ENCODE peak calls at places on chromosomes 13 and 19, in eight cellular contexts. G is NCI-H2029, C is ACHN, L is KG1, W is frontal cortex, A is nephron progenitor cell, F is Ammon's horn, M is GM18507. H is an unnamed sample.

GRCh38 chr13:107866007-107866665 is 349.2 kb downstream of the LIG4 start:
- DNase-seq in L (no peak), M (no peak), G (no peak), A (peak), C (peak), F (peak), W (peak), H (no peak)

GRCh38 chr13:62113145-62113544 is 697.5 kb upstream of the PCDH20 start:
- DNase-seq in A (no peak), L (no peak), G (no peak), M (no peak), F (no peak), C (no peak), W (no peak), H (no peak)

GRCh38 chr19:18725755-18726416 is 42.4 kb downstream of the CRTC1 start:
- DNase-seq in W (no peak), L (no peak), G (peak), M (no peak), A (no peak), C (no peak), F (no peak), H (no peak)

GRCh38 chr19:45632468-45633196 is 6.6 kb downstream of the EML2 start:
- DNase-seq in L (no peak), G (peak), W (peak), A (peak), M (no peak), C (peak), F (peak), H (peak)

GRCh38 chr19:48247212-48247611 is 8.5 kb downstream of the CARD8 start:
- DNase-seq in W (no peak), F (no peak), A (no peak), C (no peak), G (no peak), L (no peak), M (no peak), H (no peak)

GRCh38 chr19:2047449-2048103 is 3.5 kb downstream of the MKNK2 start:
- DNase-seq in F (no peak), A (no peak), M (no peak), C (peak), L (no peak), W (no peak), G (no peak), H (no peak)

GRCh38 chr13:109146912-109147624 is 517.7 kb downstream of the MYO16 start:
- DNase-seq in G (no peak), C (no peak), L (no peak), W (no peak), A (no peak), F (no peak), M (no peak), H (peak)

GRCh38 chr13:64928704-64929499 is 2301.2 kb downstream of the PCDH9 start:
- DNase-seq in W (no peak), C (peak), G (no peak), F (no peak), A (no peak), M (no peak), L (no peak), H (peak)

GRCh38 chr19:50162988-50163387 is at the start of gene IZUMO2:
- DNase-seq in M (no peak), A (no peak), F (no peak), W (no peak), L (no peak), G (no peak), C (no peak), H (no peak)

GRCh38 chr13:109246001-109246400 is 540.4 kb downstream of the IRS2 start:
- DNase-seq in F (no peak), C (no peak), W (no peak), A (no peak), G (no peak), L (no peak), M (no peak), H (no peak)

GRCh38 chr13:71290963-71291937 is 575.8 kb downstream of the DACH1 start:
- DNase-seq in F (peak), L (peak), M (no peak), W (no peak), G (peak), A (no peak), C (peak), H (no peak)

GRCh38 chr13:48235814-48236135 is 2.8 kb downstream of the ITM2B start:
- DNase-seq in M (no peak), G (no peak), W (no peak), L (no peak), C (no peak), F (no peak), A (no peak), H (no peak)

GRCh38 chr19:37506387-37507166 is at the start of gene ZNF793:
- DNase-seq in M (peak), A (peak), W (peak), G (peak), L (peak), F (peak), C (no peak), H (no peak)

GRCh38 chr13:50787316-50788195 is 55.9 kb downstream of the DLEU7 start:
- DNase-seq in M (no peak), G (no peak), F (no peak), A (no peak), W (no peak), C (no peak), L (no peak), H (no peak)

GRCh38 chr19:46951236-46951986 is 68.2 kb upstream of the NPAS1 start:
- DNase-seq in F (peak), W (no peak), A (no peak), G (no peak), M (no peak), L (no peak), C (peak), H (no peak)

GRCh38 chr13:98327326-98328314 is 150.6 kb upstream of the RNF113B start:
- DNase-seq in W (no peak), F (no peak), L (no peak), C (no peak), G (no peak), A (peak), M (no peak), H (no peak)

GRCh38 chr13:114132419-114133121 is at the start of gene RASA3:
- DNase-seq in C (peak), W (peak), F (peak), L (peak), A (peak), M (peak), G (peak), H (no peak)

GRCh38 chr13:78309497-78310180 is 293.7 kb downstream of the POU4F1 start:
- DNase-seq in C (no peak), W (no peak), M (no peak), F (no peak), L (no peak), G (no peak), A (no peak), H (no peak)

GRCh38 chr19:51739466-51740213 is 12.0 kb downstream of the FPR1 start:
- DNase-seq in W (no peak), L (no peak), G (no peak), C (peak), F (no peak), A (no peak), M (no peak), H (no peak)

GRCh38 chr19:14116918-14117578 is 514 bp downstream of the PRKACA start:
- DNase-seq in C (no peak), A (no peak), G (no peak), F (no peak), M (no peak), W (no peak), L (no peak), H (no peak)

GRCh38 chr13:50401721-50402510 is 386.7 kb downstream of the KCNRG start:
- DNase-seq in M (no peak), L (no peak), F (no peak), A (no peak), W (no peak), C (no peak), G (no peak), H (no peak)

GRCh38 chr13:37023871-37024270 is 23.3 kb downstream of the EXOSC8 start:
- DNase-seq in F (no peak), L (no peak), C (no peak), M (no peak), A (no peak), G (no peak), W (no peak), H (no peak)

GRCh38 chr19:47444388-47444821 is 25.1 kb upstream of the MEIS3 start:
- DNase-seq in G (no peak), C (no peak), A (peak), M (no peak), W (no peak), L (no peak), F (no peak), H (no peak)

GRCh38 chr13:114043421-114044053 is 69.7 kb upstream of the C13orf46 start:
- DNase-seq in M (no peak), L (no peak), W (no peak), A (no peak), G (peak), C (no peak), F (no peak), H (no peak)